ENCODE peak calls at places on chromosomes 3 and 15, in six cellular contexts. F, N, S, A, L and W are unnamed samples.

GRCh38 chr3:51024121-51024520 is 349.4 kb downstream of the DOCK3 start:
- DNase-seq in F (no peak), N (no peak), S (no peak), A (no peak), L (no peak), W (no peak)

GRCh38 chr15:56964182-56964581 is 45.7 kb downstream of the TCF12 start:
- DNase-seq in F (no peak), N (no peak), S (no peak), A (no peak), L (no peak), W (no peak)

GRCh38 chr3:11826628-11827265 is 19.9 kb downstream of the TAMM41 start:
- DNase-seq in F (no peak), N (no peak), S (no peak), A (no peak), L (no peak), W (no peak)

GRCh38 chr3:72273615-72274014 is 488.7 kb upstream of the PROK2 start:
- DNase-seq in F (no peak), N (no peak), S (no peak), A (no peak), L (no peak), W (no peak)

GRCh38 chr3:115876860-115877646 is 253.7 kb downstream of the GAP43 start:
- DNase-seq in F (no peak), N (no peak), S (no peak), A (no peak), L (no peak), W (no peak)

GRCh38 chr3:40546811-40547210 is 22.1 kb downstream of the ZNF621 start:
- DNase-seq in F (no peak), N (no peak), S (no peak), A (no peak), L (no peak), W (peak)

GRCh38 chr15:48914717-48915116 is 36.8 kb downstream of the EID1 start:
- DNase-seq in F (no peak), N (no peak), S (no peak), A (no peak), L (no peak), W (no peak)

GRCh38 chr15:88882745-88883144 is 12.6 kb downstream of the HAPLN3 start:
- DNase-seq in F (no peak), N (no peak), S (no peak), A (no peak), L (no peak), W (peak)

GRCh38 chr3:126356373-126357298 is 572 bp downstream of the KLF15 start:
- DNase-seq in F (peak), N (peak), S (no peak), A (peak), L (peak), W (no peak)

GRCh38 chr3:148331111-148331818 is 366.4 kb upstream of the AGTR1 start:
- DNase-seq in F (no peak), N (no peak), S (no peak), A (no peak), L (no peak), W (no peak)

GRCh38 chr3:182487048-182487447 is 306.3 kb upstream of the ATP11B start:
- DNase-seq in F (no peak), N (no peak), S (no peak), A (no peak), L (no peak), W (no peak)

GRCh38 chr3:140223197-140223596 is 288.2 kb downstream of the CLSTN2 start:
- DNase-seq in F (no peak), N (no peak), S (no peak), A (no peak), L (no peak), W (no peak)

GRCh38 chr3:11954312-11954934 is 49.8 kb upstream of the SYN2 start:
- DNase-seq in F (peak), N (no peak), S (no peak), A (no peak), L (no peak), W (peak)

GRCh38 chr3:101784850-101785613 is 6.0 kb downstream of the NXPE3 start:
- DNase-seq in F (no peak), N (no peak), S (no peak), A (no peak), L (no peak), W (no peak)

GRCh38 chr15:51749307-51749706 is 2.1 kb upstream of the TMOD2 start:
- DNase-seq in F (no peak), N (no peak), S (no peak), A (no peak), L (no peak), W (no peak)

GRCh38 chr3:167913218-167913902 is 177.8 kb downstream of the SERPINI1 start:
- DNase-seq in F (no peak), N (no peak), S (no peak), A (no peak), L (no peak), W (peak)

GRCh38 chr3:12832350-12833225 is 8.8 kb downstream of the RPL32 start:
- DNase-seq in F (no peak), N (no peak), S (no peak), A (no peak), L (no peak), W (no peak)

GRCh38 chr3:1792466-1792865 is 306.2 kb upstream of the CNTN4 start:
- DNase-seq in F (no peak), N (no peak), S (no peak), A (no peak), L (no peak), W (no peak)